ENCODE peak calls at places on chromosomes 11 and 22, in six cellular contexts. R is erythroblast, X is esophagus squamous epithelium, L is heart left ventricle, W is thyroid gland, M is GM12891. P is an unnamed sample.

GRCh38 chr11:77037057-77037456 is 2.9 kb downstream of the B3GNT6 start:
- DNase-seq in W (no peak), L (no peak), M (no peak), R (no peak), X (no peak), P (no peak)

GRCh38 chr11:96204366-96204659 is 138.7 kb downstream of the MAML2 start:
- DNase-seq in X (no peak), L (no peak), M (no peak), W (no peak), R (no peak), P (no peak)

GRCh38 chr22:17237031-17237668 is 17.9 kb upstream of the ADA2 start:
- DNase-seq in W (no peak), X (no peak), R (no peak), L (no peak), M (peak; percentile 68), P (no peak)

GRCh38 chr22:48755332-48755949 is 1072.2 kb downstream of the BRD1 start:
- DNase-seq in L (no peak), M (no peak), W (no peak), R (no peak), X (no peak), P (peak; percentile 9)

GRCh38 chr11:94184362-94184761 is 55.7 kb downstream of the PANX1 start:
- DNase-seq in R (no peak), W (no peak), L (no peak), M (no peak), X (no peak), P (no peak)

GRCh38 chr22:44752285-44753188 is at the start of gene ARHGAP8:
- DNase-seq in X (no peak), L (no peak), W (peak; percentile 77), R (no peak), M (no peak), P (no peak)

GRCh38 chr11:109940816-109941215 is 152.4 kb upstream of the ZC3H12C start:
- DNase-seq in M (no peak), X (no peak), R (no peak), L (no peak), W (no peak), P (no peak)

GRCh38 chr11:36130401-36130800 is 158.8 kb downstream of the COMMD9 start:
- DNase-seq in M (no peak), W (no peak), L (no peak), R (no peak), X (no peak), P (no peak)

GRCh38 chr11:64453466-64453865 is 94.5 kb downstream of the RPS6KA4 start:
- DNase-seq in W (no peak), X (no peak), L (no peak), M (no peak), R (no peak), P (no peak)

GRCh38 chr11:65571940-65572339 is 398 bp upstream of the FAM89B start:
- DNase-seq in L (no peak), R (peak; percentile 69), X (no peak), M (no peak), W (no peak), P (no peak)

GRCh38 chr11:18171377-18172000 is 1.1 kb upstream of the MRGPRX4 start:
- DNase-seq in X (no peak), R (no peak), L (no peak), W (peak; percentile 18), M (no peak), P (peak; percentile 66)

GRCh38 chr22:46276563-46276962 is 8.8 kb downstream of the TTC38 start:
- DNase-seq in R (no peak), X (no peak), M (no peak), W (no peak), L (no peak), P (no peak)

GRCh38 chr11:9150501-9150900 is 59.1 kb upstream of the SCUBE2 start:
- DNase-seq in R (no peak), M (no peak), W (peak; percentile 57), L (no peak), X (no peak), P (no peak)

GRCh38 chr22:24521791-24522245 is 26.7 kb downstream of the UPB1 start:
- DNase-seq in W (peak; percentile 80), L (no peak), R (peak; percentile 33), X (no peak), M (no peak), P (peak; percentile 28)

GRCh38 chr11:27362749-27363575 is at the start of gene CCDC34:
- DNase-seq in L (peak; percentile 94), M (peak; percentile 83), X (peak; percentile 50), W (peak; percentile 92), R (peak; percentile 96), P (peak; percentile 92)
- TF ChIP-seq POLR2A in L (no peak), M (peak; percentile 70), X (no peak), W (peak; percentile 54), R (peak; percentile 65), P (no peak)

GRCh38 chr22:50699754-50700386 is 27.2 kb downstream of the SHANK3 start:
- DNase-seq in W (no peak), L (no peak), R (no peak), M (no peak), X (no peak), P (no peak)

GRCh38 chr22:50701076-50701419 is 28.4 kb downstream of the SHANK3 start:
- DNase-seq in R (no peak), L (no peak), X (no peak), M (no peak), W (no peak), P (no peak)

GRCh38 chr22:50699001-50699753 is 26.6 kb downstream of the SHANK3 start:
- DNase-seq in L (peak; percentile 33), R (no peak), M (no peak), W (no peak), X (no peak), P (no peak)

GRCh38 chr22:50701428-50702154 is 29.0 kb downstream of the SHANK3 start:
- DNase-seq in L (peak; percentile 18), R (no peak), X (no peak), M (no peak), W (no peak), P (no peak)

GRCh38 chr22:50700387-50701075 is 27.9 kb downstream of the SHANK3 start:
- DNase-seq in M (no peak), L (peak; percentile 26), R (no peak), W (no peak), X (no peak), P (no peak)
- TF ChIP-seq POLR2A in M (no peak), L (no peak), R (no peak), W (no peak), X (no peak), P (no peak)

GRCh38 chr22:43304831-43305230 is 38.3 kb downstream of the SCUBE1 start:
- DNase-seq in W (no peak), X (no peak), M (no peak), L (no peak), R (no peak), P (no peak)
- TF ChIP-seq POLR2A in W (no peak), X (no peak), M (no peak), L (no peak), R (no peak), P (no peak)

DNA sequence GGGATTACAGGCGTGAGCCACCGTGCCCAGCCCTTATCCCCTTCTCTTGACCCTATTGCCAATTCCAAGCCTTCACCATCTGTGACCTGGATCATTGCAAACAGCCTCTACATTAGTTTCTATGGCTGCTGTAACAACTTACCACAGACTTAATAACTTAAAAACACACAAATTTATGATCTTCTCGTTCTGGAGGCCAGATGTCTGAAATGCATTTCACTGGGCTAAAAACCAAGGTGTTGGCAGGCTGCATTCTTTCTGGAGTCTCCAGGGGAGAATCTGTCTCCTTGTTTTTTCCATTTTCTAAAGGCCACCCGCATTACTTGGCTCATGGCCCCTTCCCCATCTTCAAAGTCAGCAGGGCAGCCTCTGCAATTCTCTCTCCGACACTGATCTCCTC is 11.5 kb downstream of the SCGB1A1 start:
- DNase-seq in R (no peak), M (no peak), X (no peak), W (no peak), L (no peak), P (no peak)
- TF ChIP-seq POLR2A in R (no peak), M (no peak), X (no peak), W (no peak), L (no peak), P (no peak)

GRCh38 chr22:50192056-50192824 is 6.5 kb downstream of the TRABD start:
- DNase-seq in W (no peak), L (no peak), R (no peak), X (no peak), M (no peak), P (no peak)
- TF ChIP-seq POLR2A in W (no peak), L (no peak), R (no peak), X (no peak), M (peak; percentile 70), P (no peak)

DNA sequence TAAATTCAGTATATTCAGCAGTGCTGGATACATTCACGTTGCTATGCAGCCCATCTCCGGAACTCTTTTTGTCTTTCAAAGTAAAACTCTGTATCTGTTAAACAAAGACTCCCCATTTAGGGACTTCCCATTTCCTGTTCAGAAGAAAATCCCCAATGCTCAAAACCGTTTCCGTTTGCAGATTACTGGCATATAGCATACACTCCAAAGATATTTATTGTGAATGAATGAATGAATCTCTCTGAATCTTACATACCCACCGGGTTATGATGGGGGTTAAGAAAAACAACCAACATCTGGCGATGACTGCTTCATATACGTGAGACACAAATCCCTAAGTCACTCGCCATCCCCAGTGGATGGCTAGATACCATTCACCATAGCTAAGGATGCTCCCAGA is 1.6 kb downstream of the THY1 start:
- DNase-seq in X (no peak), R (no peak), W (no peak), L (no peak), M (no peak), P (no peak)
- TF ChIP-seq POLR2A in X (no peak), R (no peak), W (no peak), L (no peak), M (no peak), P (no peak)

GRCh38 chr11:128547946-128548654 is 39.3 kb downstream of the ETS1 start:
- DNase-seq in X (no peak), L (no peak), M (no peak), W (no peak), R (no peak), P (no peak)
- TF ChIP-seq POLR2A in X (no peak), L (no peak), M (no peak), W (no peak), R (no peak), P (no peak)